ENCODE peak calls at places on chromosome 20, in six cellular contexts. P is heart left ventricle, J is tibial artery, D is upper lobe of right lung, K is ascending aorta, I is upper lobe of left lung. W is an unnamed sample.

GRCh38 chr20:31606928-31607639 is 2.0 kb downstream of the ID1 start:
- DNase-seq in K (no peak), J (no peak), D (peak), P (no peak), I (peak), W (no peak)

GRCh38 chr20:53875452-53875851 is 194.9 kb downstream of the BCAS1 start:
- DNase-seq in D (peak), I (no peak), P (peak), J (no peak), K (no peak), W (no peak)

GRCh38 chr20:5463007-5463686 is 146.4 kb upstream of the PROKR2 start:
- DNase-seq in P (no peak), D (no peak), K (no peak), I (no peak), J (no peak), W (no peak)

GRCh38 chr20:56205350-56205749 is 43.2 kb upstream of the MC3R start:
- DNase-seq in D (no peak), J (no peak), K (no peak), P (no peak), I (no peak), W (no peak)

GRCh38 chr20:58891686-58892125 is 39.2 kb downstream of the GNAS start:
- DNase-seq in J (no peak), K (no peak), P (no peak), D (peak), I (peak), W (peak)

GRCh38 chr20:60070791-60071190 is 112.6 kb downstream of the CDH26 start:
- DNase-seq in K (no peak), D (no peak), I (no peak), J (no peak), P (no peak), W (no peak)

GRCh38 chr20:59515013-59515905 is 89.1 kb upstream of the PHACTR3 start:
- DNase-seq in K (no peak), P (peak), D (peak), J (peak), I (peak), W (no peak)

GRCh38 chr20:44209691-44210421 is 715 bp downstream of the OSER1 start:
- DNase-seq in K (no peak), J (no peak), I (no peak), P (no peak), D (no peak), W (no peak)

GRCh38 chr20:61733891-61734732 is 331.6 kb downstream of the TAF4 start:
- DNase-seq in K (no peak), D (no peak), J (no peak), I (no peak), P (no peak), W (no peak)

GRCh38 chr20:34256629-34257124 is 15.5 kb downstream of the ASIP start:
- DNase-seq in K (no peak), P (no peak), J (no peak), D (no peak), I (no peak), W (no peak)

GRCh38 chr20:58461899-58462298 is 53.3 kb downstream of the APCDD1L start:
- DNase-seq in D (no peak), P (no peak), K (no peak), I (no peak), J (no peak), W (no peak)

GRCh38 chr20:4369798-4370124 is 351.9 kb upstream of the PRND start:
- DNase-seq in I (no peak), D (no peak), P (no peak), K (no peak), J (no peak), W (no peak)

GRCh38 chr20:25280051-25280573 is 32.2 kb downstream of the PYGB start:
- DNase-seq in D (no peak), J (peak), K (peak), P (peak), I (no peak), W (peak)

DNA sequence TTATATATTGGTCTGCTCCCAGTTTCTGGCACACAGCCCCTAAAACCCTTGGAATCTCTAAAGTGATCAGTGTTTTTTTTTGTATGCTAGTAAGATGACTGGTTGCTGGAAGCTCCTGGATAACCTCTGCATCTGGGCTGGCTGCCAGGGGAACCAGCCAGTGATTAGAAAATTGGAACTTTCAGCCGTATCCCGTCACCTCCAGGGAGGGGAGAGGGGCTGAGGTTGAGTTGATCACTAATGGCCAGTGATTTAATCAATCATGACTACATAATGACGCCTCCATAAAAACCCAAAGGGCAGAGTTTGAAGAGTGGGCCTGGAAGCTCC is 48.0 kb upstream of the NOP56 start:
- DNase-seq in J (no peak), I (no peak), K (no peak), P (no peak), D (no peak), W (no peak)
- H3K27ac ChIP-seq in J (no peak), I (no peak), K (no peak), P (no peak), D (no peak), W (no peak)

GRCh38 chr20:49433387-49433786 is 49.1 kb downstream of the KCNB1 start:
- DNase-seq in P (no peak), K (no peak), J (no peak), I (no peak), D (no peak), W (no peak)
- H3K27ac ChIP-seq in P (no peak), K (no peak), J (no peak), I (no peak), D (no peak), W (no peak)

GRCh38 chr20:47293524-47294157 is 62.9 kb downstream of the ZMYND8 start:
- DNase-seq in J (no peak), K (no peak), I (no peak), P (no peak), D (no peak), W (no peak)

GRCh38 chr20:47296950-47297349 is 59.5 kb downstream of the ZMYND8 start:
- DNase-seq in I (no peak), P (no peak), D (no peak), J (no peak), K (no peak), W (no peak)

GRCh38 chr20:47298624-47299023 is 57.9 kb downstream of the ZMYND8 start:
- DNase-seq in D (no peak), K (no peak), I (no peak), P (no peak), J (no peak), W (no peak)

GRCh38 chr20:47297746-47298145 is 58.8 kb downstream of the ZMYND8 start:
- DNase-seq in K (no peak), D (no peak), J (no peak), I (no peak), P (no peak), W (no peak)

GRCh38 chr20:47295921-47296426 is 60.5 kb downstream of the ZMYND8 start:
- DNase-seq in D (no peak), I (no peak), K (no peak), J (no peak), P (no peak), W (no peak)
- H3K27ac ChIP-seq in D (peak), I (peak), K (no peak), J (no peak), P (peak), W (peak)

GRCh38 chr20:63277466-63278272 is 5.1 kb downstream of the ARFGAP1 start:
- DNase-seq in D (no peak), I (no peak), K (no peak), P (no peak), J (no peak), W (no peak)
- H3K27ac ChIP-seq in D (no peak), I (no peak), K (no peak), P (no peak), J (no peak), W (no peak)

DNA sequence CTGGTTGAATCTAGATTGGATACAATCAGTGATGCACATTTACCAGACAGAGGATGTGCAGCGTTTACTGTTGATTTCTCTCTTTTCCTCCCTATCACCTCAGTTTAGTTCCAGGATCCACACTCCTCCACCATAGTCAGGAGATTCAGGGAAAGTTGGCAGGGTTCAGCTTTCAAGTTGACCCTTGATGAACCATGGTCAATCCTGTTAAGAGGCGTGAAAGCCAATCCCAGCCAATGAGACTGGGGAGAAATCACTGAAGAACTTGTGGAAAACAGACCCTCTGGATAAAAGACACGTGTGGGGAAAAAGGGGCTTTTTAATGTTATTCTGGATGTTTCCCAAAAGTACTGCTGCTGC is 19.2 kb upstream of the SCP2D1 start:
- DNase-seq in P (no peak), I (no peak), J (no peak), D (no peak), K (no peak), W (no peak)
- H3K27ac ChIP-seq in P (peak), I (peak), J (peak), D (peak), K (peak), W (peak)

GRCh38 chr20:21632654-21633053 is 72.8 kb upstream of the PAX1 start:
- DNase-seq in D (no peak), I (no peak), P (no peak), J (no peak), K (no peak), W (no peak)
- H3K27ac ChIP-seq in D (no peak), I (no peak), P (no peak), J (no peak), K (no peak), W (no peak)